ENCODE peak calls at places on chromosomes 5 and 9, in eight cellular contexts. J is choroid plexus epithelial cell, C is lower lobe of right lung, V is stomach, E is astrocyte of the spinal cord, F is endothelial cell, Q is fibroblast of mammary gland, W is spleen. B is an unnamed sample.

GRCh38 chr9:119370816-119371215 is 1.6 kb upstream of the BRINP1 start:
- DNase-seq in J (peak), C (no peak), V (no peak), E (peak), F (peak), Q (peak), W (no peak), B (no peak)

GRCh38 chr5:38130346-38130745 is 128.0 kb upstream of the EGFLAM start:
- DNase-seq in J (no peak), C (no peak), V (no peak), E (no peak), F (no peak), Q (no peak), W (no peak), B (no peak)

GRCh38 chr5:137594717-137595116 is 95.6 kb upstream of the SPOCK1 start:
- DNase-seq in J (peak), C (no peak), V (no peak), E (peak), F (no peak), Q (peak), W (no peak), B (no peak)

GRCh38 chr9:33687779-33688178 is 107.6 kb upstream of the PRSS3 start:
- DNase-seq in J (no peak), C (no peak), V (no peak), E (no peak), F (no peak), Q (no peak), W (no peak), B (no peak)

GRCh38 chr9:136386018-136386417 is 12.5 kb upstream of the CARD9 start:
- DNase-seq in J (no peak), C (no peak), V (no peak), E (no peak), F (no peak), Q (peak), W (no peak), B (no peak)

GRCh38 chr9:75200892-75201470 is 112.7 kb downstream of the OSTF1 start:
- DNase-seq in J (peak), C (no peak), V (no peak), E (peak), F (no peak), Q (peak), W (no peak), B (no peak)

GRCh38 chr5:127025507-127025906 is 4.9 kb downstream of the MARCHF3 start:
- DNase-seq in J (no peak), C (no peak), V (no peak), E (no peak), F (no peak), Q (no peak), W (no peak), B (no peak)

GRCh38 chr5:181088289-181088688 is 42.7 kb downstream of the OR2V1 start:
- DNase-seq in J (peak), C (no peak), V (no peak), E (no peak), F (no peak), Q (no peak), W (no peak), B (no peak)

GRCh38 chr5:21574429-21574828 is 1278.7 kb downstream of the CDH12 start:
- DNase-seq in J (no peak), C (no peak), V (no peak), E (no peak), F (no peak), Q (peak), W (no peak), B (no peak)

GRCh38 chr9:89095755-89096154 is 82.9 kb downstream of the SHC3 start:
- DNase-seq in J (peak), C (no peak), V (no peak), E (no peak), F (no peak), Q (peak), W (no peak), B (no peak)

GRCh38 chr9:92607773-92608172 is 62.2 kb downstream of the IPPK start:
- DNase-seq in J (peak), C (no peak), V (no peak), E (peak), F (no peak), Q (peak), W (no peak), B (no peak)

GRCh38 chr5:133817456-133817855 is 151.0 kb downstream of the C5orf15 start:
- DNase-seq in J (no peak), C (no peak), V (no peak), E (no peak), F (no peak), Q (no peak), W (no peak), B (no peak)

GRCh38 chr9:134502261-134503211 is 139.1 kb upstream of the COL5A1 start:
- DNase-seq in J (peak), C (no peak), V (peak), E (peak), F (no peak), Q (peak), W (peak), B (no peak)

GRCh38 chr5:73529081-73529480 is 30.8 kb downstream of the BTF3 start:
- DNase-seq in J (no peak), C (no peak), V (no peak), E (no peak), F (no peak), Q (no peak), W (no peak), B (no peak)

GRCh38 chr5:59020611-59021285 is 437.9 kb downstream of the RAB3C start:
- DNase-seq in J (peak), C (no peak), V (no peak), E (peak), F (no peak), Q (no peak), W (no peak), B (no peak)

GRCh38 chr5:171484460-171484899 is 65.0 kb downstream of the FGF18 start:
- DNase-seq in J (peak), C (no peak), V (no peak), E (no peak), F (peak), Q (peak), W (no peak), B (no peak)

GRCh38 chr9:114405294-114406034 is 17.7 kb upstream of the AKNA start:
- DNase-seq in J (peak), C (peak), V (peak), E (peak), F (peak), Q (peak), W (peak), B (no peak)

GRCh38 chr9:85213650-85214607 is 527.8 kb downstream of the AGTPBP1 start:
- DNase-seq in J (no peak), C (no peak), V (no peak), E (no peak), F (no peak), Q (no peak), W (no peak), B (no peak)

GRCh38 chr5:97449172-97449571 is 266.1 kb upstream of the RIOK2 start:
- DNase-seq in J (no peak), C (no peak), V (no peak), E (no peak), F (no peak), Q (no peak), W (no peak), B (no peak)

GRCh38 chr9:125758986-125759811 is 12.0 kb downstream of the PBX3 start:
- DNase-seq in J (no peak), C (peak), V (no peak), E (peak), F (no peak), Q (no peak), W (peak), B (no peak)

GRCh38 chr5:118311103-118311502 is 677.2 kb downstream of the DTWD2 start:
- DNase-seq in J (no peak), C (no peak), V (no peak), E (no peak), F (no peak), Q (no peak), W (no peak), B (no peak)

GRCh38 chr5:151947924-151948323 is 23.3 kb upstream of the GLRA1 start:
- DNase-seq in J (peak), C (no peak), V (no peak), E (no peak), F (no peak), Q (no peak), W (no peak), B (no peak)

GRCh38 chr9:22055090-22055489 is 46.0 kb upstream of the CDKN2B start:
- DNase-seq in J (peak), C (no peak), V (no peak), E (no peak), F (no peak), Q (no peak), W (no peak), B (no peak)

GRCh38 chr9:89372230-89372816 is 54.0 kb downstream of the SECISBP2 start:
- DNase-seq in J (no peak), C (no peak), V (no peak), E (no peak), F (no peak), Q (no peak), W (peak), B (no peak)

GRCh38 chr9:101449071-101449721 is 13.6 kb upstream of the ALDOB start:
- DNase-seq in J (peak), C (peak), V (peak), E (peak), F (peak), Q (peak), W (peak), B (peak)

GRCh38 chr5:177476531-177477233 is 3.2 kb upstream of the DBN1 start:
- DNase-seq in J (peak), C (no peak), V (no peak), E (peak), F (no peak), Q (peak), W (no peak), B (no peak)

GRCh38 chr5:44506561-44506960 is 117.3 kb upstream of the FGF10 start:
- DNase-seq in J (no peak), C (no peak), V (no peak), E (no peak), F (no peak), Q (no peak), W (no peak), B (no peak)

GRCh38 chr9:110114888-110115259 is 93.1 kb downstream of the C9orf152 start:
- DNase-seq in J (peak), C (no peak), V (no peak), E (peak), F (peak), Q (peak), W (no peak), B (no peak)

GRCh38 chr5:50966986-50967385 is 300.5 kb downstream of the PARP8 start:
- DNase-seq in J (no peak), C (no peak), V (no peak), E (no peak), F (no peak), Q (no peak), W (no peak), B (no peak)

GRCh38 chr9:129514497-129514867 is 106.4 kb downstream of the C9orf50 start:
- DNase-seq in J (no peak), C (no peak), V (no peak), E (no peak), F (no peak), Q (no peak), W (no peak), B (no peak)

GRCh38 chr5:38378579-38378978 is 120.2 kb downstream of the EGFLAM start:
- DNase-seq in J (no peak), C (no peak), V (no peak), E (no peak), F (no peak), Q (no peak), W (no peak), B (no peak)

GRCh38 chr9:81632599-81632998 is 56.7 kb downstream of the TLE1 start:
- DNase-seq in J (peak), C (no peak), V (no peak), E (peak), F (no peak), Q (peak), W (no peak), B (no peak)

GRCh38 chr9:114112778-114113585 is 13.9 kb upstream of the KIF12 start:
- DNase-seq in J (peak), C (peak), V (peak), E (peak), F (no peak), Q (peak), W (peak), B (no peak)

GRCh38 chr9:130498298-130498917 is 53.6 kb downstream of the ASS1 start:
- DNase-seq in J (peak), C (no peak), V (no peak), E (no peak), F (no peak), Q (peak), W (no peak), B (no peak)

GRCh38 chr5:113163328-113163727 is 186.7 kb downstream of the DCP2 start:
- DNase-seq in J (peak), C (no peak), V (no peak), E (peak), F (no peak), Q (peak), W (no peak), B (no peak)

GRCh38 chr9:98215821-98216220 is 23.4 kb upstream of the CORO2A start:
- DNase-seq in J (no peak), C (no peak), V (no peak), E (no peak), F (peak), Q (no peak), W (peak), B (no peak)
- TF ChIP-seq CTCF in J (peak), C (peak), V (peak), E (peak), F (peak), Q (peak), W (no peak), B (peak)

DNA sequence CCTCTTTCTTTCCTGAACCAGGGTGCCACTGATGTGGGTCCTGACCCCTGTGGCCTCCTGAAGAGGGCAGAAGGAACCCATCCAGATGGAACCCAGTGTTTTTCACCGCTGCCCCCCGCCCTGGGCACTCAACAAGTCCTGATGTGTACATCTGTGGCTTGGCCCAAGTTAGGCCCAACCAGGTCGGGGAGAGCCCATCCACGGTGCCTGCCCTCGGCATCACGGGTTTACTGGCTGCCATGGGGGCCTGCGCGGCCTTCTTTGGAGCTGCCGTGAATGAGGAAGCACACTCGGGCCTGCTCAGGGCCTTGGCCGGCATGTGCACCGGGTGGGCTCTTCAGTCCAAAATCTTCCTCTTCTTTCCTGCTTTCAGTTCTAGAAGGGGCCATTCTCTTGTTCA is 5.8 kb downstream of the ECSCR start:
- DNase-seq in J (no peak), C (no peak), V (no peak), E (no peak), F (no peak), Q (no peak), W (peak), B (peak)
- TF ChIP-seq CTCF in J (no peak), C (no peak), V (no peak), E (no peak), F (no peak), Q (no peak), W (no peak), B (no peak)

DNA sequence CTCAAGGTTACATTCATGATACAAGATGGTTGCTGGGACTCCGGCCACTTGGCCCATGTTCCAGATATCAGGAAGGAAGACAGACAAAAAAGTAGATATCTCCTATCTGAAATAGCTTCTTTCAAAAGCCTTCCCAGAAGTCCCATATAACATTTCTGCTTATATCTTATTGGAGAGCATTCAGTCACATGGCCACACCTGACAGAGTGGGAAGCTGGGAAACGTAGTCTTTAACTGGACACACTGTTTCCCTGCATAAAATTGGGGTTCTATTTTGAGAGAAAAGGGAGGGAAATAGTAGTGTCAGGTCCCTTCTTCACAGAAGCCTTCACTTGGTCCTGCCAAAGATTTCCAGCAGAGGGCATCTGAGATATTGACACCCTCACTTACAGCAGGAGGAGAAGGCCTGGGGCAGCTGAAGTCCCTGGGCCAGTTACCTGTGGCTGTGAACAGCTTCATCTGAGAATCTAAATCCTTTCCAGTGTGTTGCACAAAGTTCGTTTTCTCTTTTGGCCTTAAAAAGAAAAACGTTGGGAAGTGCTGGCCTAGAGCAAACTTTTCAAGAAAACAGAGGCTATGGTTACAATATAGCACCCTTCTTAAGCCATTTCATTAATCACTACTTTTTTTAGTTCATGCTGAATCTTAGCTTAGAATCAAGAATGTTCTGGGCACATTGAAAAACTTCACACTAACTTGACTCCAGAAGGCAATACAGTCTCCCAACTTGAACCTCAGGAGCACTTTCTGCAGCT is 33.5 kb downstream of the SPEF2 start:
- DNase-seq in J (peak), C (no peak), V (peak), E (peak), F (peak), Q (peak), W (no peak), B (no peak)
- TF ChIP-seq CTCF in J (peak), C (peak), V (peak), E (peak), F (peak), Q (peak), W (peak), B (peak)

DNA sequence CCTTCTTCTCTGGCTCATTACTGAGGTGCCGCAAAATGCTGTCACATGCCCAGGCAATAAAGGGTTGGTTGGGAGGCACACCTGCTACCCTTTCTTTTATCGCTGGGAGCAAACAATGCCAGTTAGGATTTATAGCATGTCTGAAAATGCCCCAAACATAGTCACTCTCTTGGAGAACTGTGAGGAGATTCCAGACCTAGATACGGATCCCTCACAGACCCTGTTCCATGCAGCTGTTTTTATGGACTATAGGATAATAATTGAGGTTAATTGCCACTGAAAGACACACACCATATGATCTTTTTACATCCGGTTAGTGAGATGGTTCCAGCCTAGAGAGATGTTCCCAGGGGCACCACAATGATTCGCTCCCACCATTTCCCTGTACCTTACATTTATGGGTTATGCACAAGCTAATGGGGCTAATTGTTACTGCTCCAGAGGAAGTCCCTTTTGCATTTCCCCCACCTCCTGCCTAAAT is 318.1 kb downstream of the PIK3R1 start:
- DNase-seq in J (no peak), C (no peak), V (no peak), E (no peak), F (no peak), Q (no peak), W (no peak), B (no peak)
- TF ChIP-seq CTCF in J (no peak), C (no peak), V (no peak), E (no peak), F (no peak), Q (no peak), W (no peak), B (no peak)

DNA sequence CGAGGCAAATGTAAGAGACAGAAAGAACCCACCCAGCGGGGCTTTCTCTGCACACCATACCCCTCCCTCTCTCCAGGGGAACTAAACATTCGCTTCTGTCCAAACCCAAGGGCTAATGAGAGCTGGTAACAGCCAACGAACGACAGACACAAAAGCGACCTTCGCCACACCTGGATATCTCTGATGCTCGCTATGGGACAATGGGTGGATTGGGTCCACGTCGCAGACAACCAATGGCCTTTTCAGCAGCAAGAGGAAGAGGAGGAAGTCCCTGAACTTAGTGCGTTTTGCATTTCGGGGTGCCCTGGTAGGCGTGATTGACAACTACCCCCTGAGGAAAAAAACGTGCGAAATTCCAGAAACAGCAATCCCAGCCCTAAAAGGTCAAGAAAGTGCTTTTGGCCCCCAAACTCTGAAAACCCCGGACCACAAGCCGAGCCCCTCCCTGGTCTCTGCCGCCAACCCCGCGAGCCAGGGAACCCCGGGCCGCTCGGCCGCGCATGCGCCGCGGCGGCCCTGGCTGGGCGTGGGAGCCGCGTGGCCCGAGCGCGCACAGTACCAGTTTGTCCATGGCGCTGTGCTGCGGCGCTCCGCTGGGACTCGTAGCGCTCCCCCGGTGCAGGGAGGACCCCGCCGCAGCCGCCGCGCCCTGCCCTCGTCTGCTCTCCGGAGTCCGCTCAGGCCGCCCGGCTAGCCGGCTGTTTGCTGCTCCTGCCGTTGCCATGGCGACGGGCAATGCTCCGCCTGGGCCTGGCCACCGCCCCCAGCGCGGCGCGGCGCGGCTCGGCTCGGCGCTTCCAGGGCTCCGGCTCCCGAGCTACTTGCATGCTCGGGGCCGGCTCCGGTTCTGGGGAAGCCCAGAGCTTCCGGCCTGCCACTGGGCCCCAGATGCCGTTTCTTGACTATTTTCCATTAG is 66.9 kb upstream of the DNAH5 start:
- DNase-seq in J (peak), C (peak), V (peak), E (peak), F (peak), Q (peak), W (peak), B (peak)
- TF ChIP-seq CTCF in J (no peak), C (peak), V (no peak), E (no peak), F (no peak), Q (no peak), W (no peak), B (peak)

B was measured in chondrocyte.